ENCODE peak calls at places on chromosomes 6 and 20, in four cellular contexts. I is lung, E is cardiac muscle cell, M is MM.1S. G is an unnamed sample. For H3K27me3 and H3K36me3, the result is how much of the 10 kb centered on the place peaks cover.

GRCh38 chr20:48841861-48842529 is 14.2 kb upstream of the PREX1 start:
- DNase-seq in I (no peak), E (no peak), M (no peak), G (no peak)

GRCh38 chr6:167424060-167424673 is 99.3 kb downstream of the TTLL2 start:
- DNase-seq in I (no peak), E (no peak), M (no peak), G (no peak)

GRCh38 chr6:33677153-33677660 is 34.3 kb downstream of the UQCC2 start:
- DNase-seq in I (no peak), E (no peak), M (no peak), G (no peak)

GRCh38 chr6:35185302-35185681 is 28.5 kb upstream of the SCUBE3 start:
- DNase-seq in I (peak), E (peak), M (no peak), G (no peak)

GRCh38 chr6:158647501-158647900 is 2.4 kb upstream of the SYTL3 start:
- DNase-seq in I (no peak), E (no peak), M (no peak), G (no peak)

GRCh38 chr6:136822051-136822378 is 377 bp upstream of the PEX7 start:
- DNase-seq in I (peak), E (no peak), M (no peak), G (peak)

GRCh38 chr6:5112065-5112799 is 27.1 kb downstream of the PPP1R3G start:
- DNase-seq in I (no peak), E (no peak), M (no peak), G (no peak)

GRCh38 chr6:14029605-14030004 is 88.0 kb upstream of the CD83 start:
- DNase-seq in I (no peak), E (no peak), M (no peak), G (no peak)

GRCh38 chr6:35044771-35045275 is 96.3 kb downstream of the TCP11 start:
- DNase-seq in I (no peak), E (no peak), M (no peak), G (no peak)

GRCh38 chr20:24465730-24466129 is 3.7 kb upstream of the SYNDIG1 start:
- DNase-seq in I (no peak), E (no peak), M (no peak), G (no peak)

GRCh38 chr6:157951828-157952227 is 29.8 kb upstream of the SYNJ2 start:
- DNase-seq in I (no peak), E (no peak), M (no peak), G (no peak)

GRCh38 chr20:49045440-49046086 is 549 bp upstream of the CSE1L start:
- DNase-seq in I (peak), E (peak), M (no peak), G (no peak)

GRCh38 chr6:149995971-149996370 is 29.4 kb downstream of the RAET1L start:
- DNase-seq in I (no peak), E (no peak), M (no peak), G (no peak)

GRCh38 chr6:158041370-158041769 is 59.7 kb downstream of the SYNJ2 start:
- DNase-seq in I (no peak), E (no peak), M (no peak), G (no peak)

GRCh38 chr20:37383229-37383989 is 37.5 kb downstream of the SRC start:
- DNase-seq in I (no peak), E (no peak), M (no peak), G (no peak)

GRCh38 chr6:16344756-16345155 is 106.4 kb downstream of the GMPR start:
- DNase-seq in I (no peak), E (no peak), M (no peak), G (no peak)

GRCh38 chr20:25282034-25282781 is 34.3 kb downstream of the PYGB start:
- DNase-seq in I (no peak), E (no peak), M (peak), G (no peak)

GRCh38 chr20:59598625-59599310 is 5.6 kb upstream of the PHACTR3 start:
- DNase-seq in I (no peak), E (peak), M (peak), G (no peak)

GRCh38 chr6:164097557-164098398 is 683.3 kb downstream of the QKI start:
- DNase-seq in I (no peak), E (peak), M (no peak), G (no peak)

GRCh38 chr6:49410564-49410963 is 52.5 kb downstream of the MMUT start:
- DNase-seq in I (no peak), E (no peak), M (no peak), G (no peak)

GRCh38 chr6:49415358-49415757 is 47.7 kb downstream of the MMUT start:
- DNase-seq in I (no peak), E (no peak), M (no peak), G (no peak)

DNA sequence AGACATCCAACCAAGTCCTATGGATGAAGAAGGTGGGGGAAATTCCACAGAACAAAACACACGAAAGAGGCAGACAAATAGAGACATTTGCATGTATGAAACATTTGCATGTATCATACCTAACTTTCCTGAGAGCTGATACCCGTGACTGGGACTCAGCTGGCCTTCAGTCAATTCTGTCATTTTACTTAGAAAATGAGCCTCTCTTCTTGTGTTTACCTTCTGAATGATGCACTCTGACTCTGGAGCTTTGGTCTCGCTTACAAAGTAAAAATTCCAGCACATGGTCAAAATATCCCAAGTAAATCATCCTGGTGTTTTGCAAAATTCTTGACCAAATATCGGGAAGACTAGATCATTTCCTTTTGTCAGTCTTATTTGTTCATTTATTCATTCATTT is 46.9 kb downstream of the MMUT start:
- DNase-seq in I (no peak), E (no peak), M (no peak), G (no peak)
- H3K27me3 ChIP-seq in I (under half), E (under half), M (under half), G (under half)

GRCh38 chr6:124480021-124480430 is 482.2 kb upstream of the RNF217 start:
- DNase-seq in I (no peak), E (no peak), M (no peak), G (no peak)
- H3K4me3 ChIP-seq in I (no peak), E (no peak), M (no peak), G (no peak)

DNA sequence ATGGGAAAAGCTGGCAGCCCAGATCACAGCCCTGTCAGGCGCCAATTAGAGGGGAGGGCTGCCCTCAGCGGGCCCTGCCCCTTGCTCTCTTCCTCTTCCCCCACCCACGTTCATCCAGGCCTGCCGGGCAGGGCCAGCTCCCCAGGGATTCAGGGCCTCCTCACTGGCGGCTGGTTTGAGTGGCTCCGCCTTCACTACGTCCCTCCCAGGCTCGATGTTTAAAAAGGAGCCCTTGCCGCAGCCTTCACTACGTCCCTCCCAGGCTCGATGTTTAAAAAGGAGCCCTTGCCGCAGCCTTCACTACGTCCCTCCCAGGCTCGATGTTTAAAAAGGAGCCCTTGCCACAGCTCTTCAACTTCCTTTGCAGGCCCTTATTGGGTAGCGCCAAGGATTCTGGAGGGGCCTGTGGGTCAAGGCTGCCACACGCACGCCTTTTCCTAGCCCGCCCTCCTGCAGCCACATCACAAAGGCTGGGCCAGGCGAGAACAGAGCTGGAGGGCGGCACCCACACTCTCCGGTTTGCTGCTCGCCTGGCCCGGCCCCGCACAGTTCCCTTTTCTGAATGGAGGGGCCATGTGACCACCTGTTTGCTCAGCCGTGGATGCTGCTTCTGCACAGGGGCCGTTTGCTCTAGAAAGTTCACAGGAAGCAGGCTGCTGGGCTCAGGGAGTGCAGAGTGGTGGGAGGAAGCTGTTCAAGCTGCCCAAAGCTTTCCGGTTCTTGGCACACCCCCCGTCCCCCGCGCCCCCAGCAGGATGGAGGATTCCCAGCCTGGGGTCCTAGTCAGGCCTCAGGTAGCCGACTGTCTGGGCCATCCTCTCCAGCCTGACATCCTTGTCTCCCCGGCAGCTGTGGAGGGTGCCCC is 1.6 kb downstream of the SLC17A9 start:
- DNase-seq in I (peak), E (peak), M (peak), G (peak)
- H3K36me3 ChIP-seq in I (under half), E (under half), M (under half), G (under half)

DNA sequence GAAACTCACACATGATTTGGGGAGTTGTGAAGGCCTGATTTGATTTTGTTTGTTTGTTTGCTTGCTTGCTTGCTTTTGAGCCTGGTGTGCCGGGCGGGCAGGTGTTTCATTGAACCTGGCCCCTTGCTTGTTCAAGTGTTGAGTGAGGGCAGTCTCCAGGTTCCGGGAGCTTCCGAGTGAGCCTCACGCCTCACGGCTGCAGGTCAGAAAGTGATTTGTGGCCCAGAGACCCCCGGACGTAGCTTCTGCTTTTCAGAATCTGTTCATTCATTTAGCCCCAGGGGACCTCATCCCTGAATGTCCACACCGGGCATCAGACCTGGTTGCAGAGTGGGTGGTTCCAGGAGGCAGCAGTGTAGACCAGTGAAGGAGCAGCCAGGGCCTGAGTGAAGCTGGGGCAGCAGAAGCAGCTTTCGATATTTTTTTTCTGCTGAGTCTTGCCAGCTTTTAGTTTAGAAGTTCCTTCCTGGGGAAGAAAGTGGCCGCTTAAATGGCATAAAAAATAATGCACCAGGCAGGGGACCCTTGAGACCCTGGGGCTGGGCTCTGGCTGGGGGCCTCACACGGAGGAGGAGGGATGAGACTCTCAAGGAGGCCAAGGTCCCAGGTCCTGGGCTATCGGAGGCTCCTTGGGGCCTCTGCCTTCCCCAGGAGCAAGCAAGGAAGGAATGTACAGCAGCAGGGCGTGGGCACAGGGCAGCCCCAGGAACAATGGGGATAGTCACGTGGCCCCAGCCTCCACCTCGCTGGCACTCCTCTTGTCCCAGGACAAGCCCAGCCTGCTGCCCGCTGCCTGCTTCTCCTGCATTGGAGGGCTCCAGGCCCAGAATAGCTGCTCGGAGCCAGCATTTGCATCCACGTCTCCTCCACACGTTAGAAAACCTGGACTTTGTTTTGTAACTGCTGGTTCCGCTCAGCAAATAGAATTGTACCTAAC is 89.2 kb upstream of the BHLHE23 start:
- DNase-seq in I (no peak), E (no peak), M (no peak), G (no peak)
- H3K27me3 ChIP-seq in I (under half), E (half or more), M (half or more), G (under half)

DNA sequence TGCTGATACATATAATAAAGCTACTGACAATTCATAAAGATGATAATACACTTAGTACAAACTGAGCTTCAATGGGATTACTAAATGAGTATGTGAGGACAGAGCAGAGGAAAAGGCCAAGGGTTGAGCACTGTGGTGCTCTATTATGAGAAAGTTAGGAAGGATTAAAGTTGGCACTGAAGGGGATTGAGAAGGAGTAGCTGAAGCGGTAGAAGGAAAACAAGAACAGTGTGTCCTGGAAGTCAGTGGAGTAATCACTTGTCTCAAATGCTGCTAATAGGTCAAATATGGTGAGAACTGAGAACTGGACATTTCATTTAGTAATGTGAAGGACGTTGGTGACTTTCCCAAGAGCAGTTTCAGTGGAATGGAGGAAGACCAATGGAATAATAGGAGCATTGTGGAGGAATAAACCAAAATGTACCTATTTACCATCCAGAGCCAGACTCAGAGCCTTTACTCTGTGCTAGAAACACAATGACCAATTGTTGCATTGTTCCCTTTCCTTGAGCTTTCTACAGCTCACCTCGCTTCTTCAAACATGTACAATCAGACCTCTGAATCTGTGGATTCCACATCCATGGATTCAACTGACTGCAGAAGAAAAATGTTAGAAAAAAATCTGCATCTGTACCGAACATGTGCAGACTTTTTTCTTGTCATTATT is 255.9 kb downstream of the LAMA2 start:
- DNase-seq in I (no peak), E (no peak), M (no peak), G (no peak)
- H3K4me3 ChIP-seq in I (no peak), E (no peak), M (no peak), G (no peak)